ENCODE peak calls at places on chromosomes 16 and 17, in eight cellular contexts. F is left ventricle myocardium inferior; I is activated CD8-positive, alpha-beta T cell treated with anti-CD3 and anti-CD28 coated beads for 36 hours; T is cardiac muscle cell; E is upper lobe of right lung; W is transverse colon; X is H1; S is coronary artery. K is an unnamed sample.

GRCh38 chr17:231966-232807 is 50.7 kb upstream of the DOC2B start:
- DNase-seq in I (no peak), W (peak), X (no peak), S (no peak), E (peak), T (no peak), F (peak), K (no peak)

GRCh38 chr16:15856901-15857778 is at the start of gene MYH11:
- DNase-seq in I (no peak), E (no peak), T (no peak), F (no peak), S (no peak), W (peak), X (no peak), K (peak)

GRCh38 chr17:81002409-81003361 is 11.0 kb downstream of the CHMP6 start:
- DNase-seq in F (peak), E (peak), W (peak), X (no peak), S (peak), I (no peak), T (peak), K (peak)

GRCh38 chr17:79216391-79216790 is 141.8 kb downstream of the ENGASE start:
- DNase-seq in E (no peak), F (no peak), X (no peak), T (no peak), W (no peak), I (no peak), S (no peak), K (no peak)

GRCh38 chr16:30615358-30616076 is 5.3 kb upstream of the ZNF689 start:
- DNase-seq in I (peak), X (peak), E (peak), F (peak), W (peak), T (peak), S (no peak), K (peak)

GRCh38 chr17:40022961-40023541 is 7.8 kb downstream of the CSF3 start:
- DNase-seq in S (no peak), X (no peak), I (no peak), F (no peak), W (peak), T (no peak), E (peak), K (no peak)

GRCh38 chr17:80859004-80859941 is 132.4 kb upstream of the CHMP6 start:
- DNase-seq in I (no peak), F (peak), S (no peak), E (no peak), T (peak), X (peak), W (peak), K (no peak)

GRCh38 chr17:64622931-64623654 is 39.0 kb downstream of the SMURF2 start:
- DNase-seq in T (peak), E (no peak), S (no peak), I (no peak), W (no peak), X (no peak), F (no peak), K (no peak)

GRCh38 chr17:6464446-6465041 is 20.3 kb downstream of the PIMREG start:
- DNase-seq in S (no peak), W (no peak), I (no peak), T (no peak), X (no peak), F (no peak), E (no peak), K (peak)

GRCh38 chr16:30773826-30774225 is 11.7 kb downstream of the RNF40 start:
- DNase-seq in W (no peak), T (no peak), S (no peak), E (no peak), X (no peak), F (no peak), I (no peak), K (no peak)

GRCh38 chr16:3094289-3095027 is 4.6 kb downstream of the ZSCAN10 start:
- DNase-seq in W (peak), F (no peak), S (no peak), X (no peak), I (peak), E (no peak), T (peak), K (peak)

GRCh38 chr16:66304151-66304550 is 62.3 kb upstream of the CDH5 start:
- DNase-seq in X (no peak), W (no peak), S (peak), F (no peak), E (no peak), I (no peak), T (peak), K (no peak)

DNA sequence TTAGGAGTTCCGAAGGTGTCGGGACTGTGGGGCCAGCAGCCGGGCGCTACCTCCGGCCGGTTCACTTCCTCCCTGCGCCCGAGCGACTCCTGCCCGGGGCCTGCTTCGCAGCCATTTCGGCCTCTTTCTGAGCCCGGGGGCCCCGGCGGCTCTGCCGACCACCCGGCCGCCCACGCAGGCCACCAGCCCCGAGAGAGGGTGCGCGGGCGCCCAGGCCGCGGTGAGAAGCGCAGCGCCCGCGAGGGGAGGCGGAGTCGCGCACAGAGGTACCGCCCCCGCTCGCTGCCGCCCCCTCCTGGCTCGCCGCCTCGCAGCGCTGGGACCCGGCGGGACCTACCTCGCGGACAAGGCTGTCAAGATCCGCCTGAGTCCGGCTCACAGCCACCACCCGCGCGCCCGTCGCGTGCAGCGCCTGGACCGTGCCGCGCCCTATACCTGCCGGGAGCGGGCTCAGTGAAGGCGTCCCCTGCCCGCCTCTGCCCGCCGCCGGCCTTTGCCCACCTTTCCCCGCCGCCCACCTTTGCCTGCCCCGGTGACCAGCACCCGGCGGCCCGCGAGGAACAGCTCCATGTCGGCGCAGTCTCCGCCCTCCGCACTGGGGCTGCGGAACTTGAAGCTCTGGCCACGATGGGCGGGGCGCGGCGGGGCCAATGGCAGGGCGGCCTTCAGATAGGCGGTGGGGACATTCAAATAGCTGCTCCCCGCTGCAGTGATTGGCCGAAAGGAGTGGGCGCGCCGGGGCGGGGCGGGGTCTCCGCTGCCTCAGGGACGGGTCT is at the start of gene DCXR:
- DNase-seq in W (peak), F (peak), X (peak), T (peak), E (peak), I (peak), S (peak), K (peak)
- TF ChIP-seq CTCF in W (peak), F (peak), X (peak), T (peak), E (peak), I (peak), S (peak), K (peak)

GRCh38 chr17:34582185-34582900 is 3.0 kb downstream of the TMEM132E start:
- DNase-seq in I (no peak), X (no peak), S (no peak), W (no peak), E (peak), F (no peak), T (no peak), K (no peak)

GRCh38 chr17:34579979-34580684 is 750 bp downstream of the TMEM132E start:
- DNase-seq in E (peak), W (no peak), X (no peak), T (peak), F (peak), I (peak), S (no peak), K (no peak)

GRCh38 chr17:34579017-34579946 is at the start of gene TMEM132E:
- DNase-seq in W (peak), E (peak), T (peak), X (no peak), I (peak), S (no peak), F (peak), K (no peak)

GRCh38 chr17:34581446-34582184 is 2.2 kb downstream of the TMEM132E start:
- DNase-seq in W (no peak), F (no peak), E (peak), X (no peak), I (no peak), S (no peak), T (no peak), K (no peak)

GRCh38 chr17:34580685-34581445 is 1.5 kb downstream of the TMEM132E start:
- DNase-seq in X (no peak), T (no peak), S (no peak), I (peak), E (peak), F (no peak), W (no peak), K (no peak)
- TF ChIP-seq CTCF in X (no peak), T (no peak), S (no peak), I (no peak), E (no peak), F (no peak), W (no peak), K (no peak)

DNA sequence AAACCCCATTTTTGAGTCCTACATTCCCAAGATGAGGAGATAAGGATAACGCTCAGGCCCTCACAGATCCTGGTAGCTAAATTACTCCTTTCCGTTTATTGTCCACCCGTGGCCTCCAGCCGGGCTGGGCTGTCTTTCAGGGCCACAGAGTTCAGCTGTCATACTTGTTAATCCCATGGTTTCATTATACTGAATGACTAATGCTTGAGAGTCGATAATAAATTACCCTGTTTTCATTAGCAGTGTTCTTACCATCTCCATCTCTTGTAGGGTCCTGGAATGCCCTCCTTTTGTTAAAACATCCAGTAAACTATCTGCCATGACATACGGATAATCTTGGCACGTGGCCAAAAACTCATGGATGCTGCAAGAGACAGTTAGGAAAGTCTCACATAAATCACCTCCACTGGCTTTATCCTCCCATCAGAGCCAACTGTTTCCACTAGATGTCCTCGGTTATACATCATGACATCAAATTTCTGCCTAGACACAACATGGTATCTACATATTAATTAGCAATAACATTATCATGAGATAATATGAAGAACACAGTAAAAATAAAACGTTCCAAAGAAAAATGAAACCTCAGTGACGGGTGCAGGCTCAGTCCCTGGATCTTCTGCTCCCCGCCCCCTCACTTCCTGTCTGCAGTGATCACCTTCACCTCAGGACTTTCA is 45.3 kb downstream of the BRD7 start:
- DNase-seq in I (no peak), F (no peak), X (no peak), T (peak), S (no peak), E (no peak), W (no peak), K (peak)
- TF ChIP-seq CTCF in I (peak), F (no peak), X (peak), T (peak), S (no peak), E (no peak), W (no peak), K (peak)

DNA sequence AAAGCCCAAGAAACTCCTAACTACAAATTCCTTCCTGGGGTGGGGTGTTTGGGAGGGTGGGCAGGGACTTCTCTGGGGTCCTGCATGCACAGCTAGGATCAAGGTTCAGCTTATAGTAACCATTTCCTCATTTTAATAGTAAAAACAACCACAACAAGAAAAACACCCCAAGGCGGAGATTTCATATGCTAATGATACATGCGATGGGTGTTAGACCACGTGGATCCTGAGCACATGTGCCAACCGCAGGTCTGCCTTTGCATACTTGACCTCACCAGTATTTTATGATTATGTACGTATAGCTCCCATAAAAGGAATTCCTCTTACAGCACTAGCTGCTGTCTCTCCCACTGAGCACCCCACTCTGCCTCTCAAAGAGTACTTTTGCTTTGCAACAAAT is 1.9 kb downstream of the KRTAP4-11 start:
- DNase-seq in T (no peak), F (no peak), E (no peak), S (no peak), I (no peak), W (no peak), X (no peak), K (no peak)
- TF ChIP-seq CTCF in T (no peak), F (no peak), E (no peak), S (no peak), I (no peak), W (no peak), X (no peak), K (no peak)

DNA sequence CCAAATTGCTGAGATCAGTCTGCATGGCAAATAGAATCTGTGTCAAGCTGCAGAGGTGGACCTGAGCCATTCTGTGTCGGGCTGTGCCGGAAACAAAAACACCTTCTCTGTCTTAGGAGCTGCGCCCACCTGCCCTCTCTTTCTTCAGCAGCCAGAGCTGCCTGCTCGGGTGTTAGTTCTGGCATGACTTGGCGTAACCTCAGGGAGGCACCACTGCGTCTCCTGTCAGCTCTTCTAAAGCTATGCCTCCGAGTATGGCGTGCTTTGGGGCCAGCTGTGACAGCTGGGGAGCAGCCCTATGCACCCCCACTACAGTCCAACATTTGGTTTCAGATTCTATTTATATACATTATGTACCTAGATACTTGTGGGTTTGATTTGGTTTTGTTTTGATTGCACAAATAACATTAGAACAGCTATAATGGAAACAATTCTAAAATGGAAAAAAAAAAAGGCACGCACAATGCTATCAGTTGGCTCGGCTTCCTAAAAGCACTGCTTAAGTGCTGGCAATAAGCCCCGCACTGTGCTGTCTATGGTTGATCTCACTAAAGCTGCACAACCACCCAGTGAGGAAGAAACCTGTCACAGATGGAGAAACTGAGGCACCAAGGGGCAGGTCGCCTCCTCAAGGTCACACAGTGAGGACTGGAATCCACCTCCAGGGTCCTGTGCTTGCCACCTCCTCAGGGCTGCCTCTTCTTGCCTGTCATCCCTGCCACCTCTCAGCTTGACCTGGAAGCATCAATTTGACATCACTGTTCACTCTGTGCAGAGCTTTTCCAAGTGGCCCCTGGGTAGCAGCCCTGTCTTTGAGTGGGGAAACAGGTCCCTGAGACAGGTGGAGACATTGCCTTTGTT is 18.7 kb upstream of the ADGRG1 start:
- DNase-seq in T (peak), I (peak), X (no peak), W (peak), S (peak), E (peak), F (no peak), K (no peak)
- TF ChIP-seq CTCF in T (peak), I (no peak), X (peak), W (no peak), S (no peak), E (peak), F (peak), K (no peak)

DNA sequence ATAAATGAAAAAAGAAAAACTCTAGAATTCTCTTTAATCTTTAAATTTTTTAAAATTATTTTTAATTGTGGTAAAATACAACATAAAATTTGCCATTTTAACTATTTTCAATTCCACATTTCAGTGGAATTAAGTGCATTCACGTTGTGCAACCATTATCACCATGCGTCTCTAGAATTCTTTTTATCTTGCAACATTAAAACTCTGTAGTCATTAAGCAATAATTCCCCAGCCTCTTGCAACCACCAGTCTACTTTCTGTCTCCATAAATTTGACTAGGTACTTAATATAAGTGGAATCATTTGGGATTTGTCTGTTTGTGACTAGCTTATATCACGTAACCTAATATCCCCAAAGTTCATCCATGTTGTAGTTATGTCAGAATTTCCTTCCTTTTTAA is 79.1 kb downstream of the TAOK1 start:
- DNase-seq in T (peak), I (no peak), X (no peak), W (no peak), S (no peak), F (no peak), E (no peak), K (peak)
- TF ChIP-seq CTCF in T (no peak), I (no peak), X (no peak), W (no peak), S (no peak), F (no peak), E (no peak), K (no peak)

GRCh38 chr17:57906910-57907309 is 48.3 kb downstream of the CUEDC1 start:
- DNase-seq in T (no peak), I (peak), S (no peak), F (no peak), E (no peak), X (no peak), W (no peak), K (no peak)
- TF ChIP-seq CTCF in T (peak), I (no peak), S (no peak), F (peak), E (no peak), X (peak), W (no peak), K (no peak)